ENCODE peak calls at places on chromosome 10, in six cellular contexts. J is HepG2, D is neural progenitor cell, P is colonic mucosa, E is IMR-90, Z is mammary epithelial cell. C is an unnamed sample.

GRCh38 chr10:5553400-5554170 is 28.8 kb downstream of the CALML3 start:
- DNase-seq in J (no peak), D (no peak), P (no peak), E (no peak), Z (no peak), C (no peak)

GRCh38 chr10:43137701-43137970 is 609 bp upstream of the CSGALNACT2 start:
- DNase-seq in J (peak), D (peak), P (peak), E (peak), Z (no peak), C (peak)

GRCh38 chr10:3400368-3400767 is 227.8 kb upstream of the PITRM1 start:
- DNase-seq in J (no peak), D (no peak), P (no peak), E (peak), Z (no peak), C (no peak)

GRCh38 chr10:63273575-63273974 is 140.4 kb downstream of the NRBF2 start:
- DNase-seq in J (no peak), D (no peak), P (no peak), E (peak), Z (no peak), C (no peak)

GRCh38 chr10:52172581-52172980 is 141.5 kb upstream of the DKK1 start:
- DNase-seq in J (no peak), D (peak), P (no peak), E (peak), Z (no peak), C (peak)

GRCh38 chr10:4243651-4244050 is 458.6 kb upstream of the KLF6 start:
- DNase-seq in J (no peak), D (no peak), P (no peak), E (peak), Z (peak), C (no peak)

GRCh38 chr10:35172574-35172973 is 45.9 kb downstream of the CREM start:
- DNase-seq in J (no peak), D (no peak), P (no peak), E (peak), Z (no peak), C (no peak)

GRCh38 chr10:8700689-8701088 is 646.2 kb downstream of the GATA3 start:
- DNase-seq in J (no peak), D (no peak), P (no peak), E (no peak), Z (no peak), C (no peak)

GRCh38 chr10:30974355-30974754 is 57.3 kb downstream of the ZNF438 start:
- DNase-seq in J (no peak), D (no peak), P (no peak), E (no peak), Z (no peak), C (no peak)

GRCh38 chr10:98263088-98263487 is 4.9 kb downstream of the LOXL4 start:
- DNase-seq in J (no peak), D (no peak), P (no peak), E (no peak), Z (no peak), C (no peak)

GRCh38 chr10:37434091-37434490 is 308.7 kb downstream of the ANKRD30A start:
- DNase-seq in J (no peak), D (no peak), P (no peak), E (no peak), Z (peak), C (no peak)

GRCh38 chr10:95613330-95613729 is 43.2 kb downstream of the ALDH18A1 start:
- DNase-seq in J (peak), D (no peak), P (no peak), E (no peak), Z (no peak), C (no peak)

GRCh38 chr10:119461380-119461779 is 81.1 kb downstream of the RGS10 start:
- DNase-seq in J (no peak), D (no peak), P (no peak), E (no peak), Z (peak), C (no peak)

GRCh38 chr10:119658274-119658673 is 7.1 kb downstream of the BAG3 start:
- DNase-seq in J (peak), D (peak), P (peak), E (peak), Z (peak), C (peak)

GRCh38 chr10:118838364-118838763 is 83.6 kb upstream of the CACUL1 start:
- DNase-seq in J (no peak), D (no peak), P (no peak), E (no peak), Z (no peak), C (no peak)

GRCh38 chr10:105742184-105742583 is 1101.1 kb downstream of the SORCS3 start:
- DNase-seq in J (no peak), D (no peak), P (peak), E (no peak), Z (no peak), C (no peak)

GRCh38 chr10:88184543-88185297 is 321.3 kb downstream of the PTEN start:
- DNase-seq in J (no peak), D (no peak), P (no peak), E (no peak), Z (no peak), C (no peak)

GRCh38 chr10:31586708-31587107 is 267.7 kb downstream of the ZEB1 start:
- DNase-seq in J (no peak), D (no peak), P (no peak), E (no peak), Z (no peak), C (no peak)

GRCh38 chr10:132889091-132889490 is 53.3 kb downstream of the CFAP46 start:
- DNase-seq in J (no peak), D (no peak), P (no peak), E (peak), Z (no peak), C (no peak)

GRCh38 chr10:17056781-17057191 is 72.8 kb downstream of the CUBN start:
- DNase-seq in J (no peak), D (no peak), P (no peak), E (peak), Z (peak), C (no peak)

GRCh38 chr10:62050941-62051433 is 149.5 kb downstream of the ARID5B start:
- DNase-seq in J (peak), D (no peak), P (no peak), E (peak), Z (peak), C (no peak)

GRCh38 chr10:133388265-133388972 is 5.5 kb upstream of the MTG1 start:
- DNase-seq in J (peak), D (no peak), P (no peak), E (no peak), Z (no peak), C (no peak)

GRCh38 chr10:66350622-66351399 is 575.0 kb upstream of the LRRTM3 start:
- DNase-seq in J (no peak), D (no peak), P (no peak), E (no peak), Z (no peak), C (no peak)

GRCh38 chr10:91150631-91151030 is 69.8 kb upstream of the PCGF5 start:
- DNase-seq in J (no peak), D (no peak), P (no peak), E (no peak), Z (no peak), C (no peak)

GRCh38 chr10:91149550-91149949 is 70.9 kb upstream of the PCGF5 start:
- DNase-seq in J (no peak), D (no peak), P (no peak), E (no peak), Z (no peak), C (no peak)

GRCh38 chr10:91144961-91145360 is 75.5 kb upstream of the PCGF5 start:
- DNase-seq in J (no peak), D (no peak), P (no peak), E (no peak), Z (peak), C (no peak)

GRCh38 chr10:91140995-91141549 is 79.4 kb upstream of the PCGF5 start:
- DNase-seq in J (no peak), D (no peak), P (no peak), E (no peak), Z (no peak), C (no peak)

DNA sequence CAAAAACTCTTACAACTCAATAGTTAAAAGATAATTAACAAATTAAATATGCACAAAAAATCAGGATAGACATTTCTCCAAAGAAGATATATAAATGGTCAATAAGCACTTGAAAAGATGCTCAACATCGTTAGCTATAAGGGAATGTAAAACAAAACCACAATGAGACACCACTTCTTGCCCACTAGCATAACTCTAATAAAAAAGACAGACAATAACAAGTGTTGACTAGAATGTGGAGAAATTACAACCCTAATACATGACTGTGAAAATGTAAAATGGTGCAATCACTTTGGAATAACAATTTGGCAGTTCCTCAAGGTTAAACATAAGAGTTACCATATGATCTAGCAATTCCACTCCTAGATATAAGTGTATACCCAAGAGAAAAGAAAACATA is 74.3 kb upstream of the PCGF5 start:
- DNase-seq in J (no peak), D (no peak), P (no peak), E (no peak), Z (no peak), C (no peak)
- H3K9ac ChIP-seq in J (no peak), D (no peak), P (no peak), E (no peak), Z (no peak), C (no peak)

GRCh38 chr10:100728928-100729876 is 16.2 kb upstream of the PAX2 start:
- DNase-seq in J (peak), D (peak), P (peak), E (peak), Z (no peak), C (peak)

GRCh38 chr10:100731603-100732596 is 13.5 kb upstream of the PAX2 start:
- DNase-seq in J (no peak), D (no peak), P (no peak), E (no peak), Z (no peak), C (peak)

GRCh38 chr10:100727808-100728207 is 17.6 kb upstream of the PAX2 start:
- DNase-seq in J (no peak), D (no peak), P (no peak), E (no peak), Z (no peak), C (no peak)

GRCh38 chr10:100730739-100731602 is 14.4 kb upstream of the PAX2 start:
- DNase-seq in J (peak), D (peak), P (peak), E (peak), Z (no peak), C (peak)

DNA sequence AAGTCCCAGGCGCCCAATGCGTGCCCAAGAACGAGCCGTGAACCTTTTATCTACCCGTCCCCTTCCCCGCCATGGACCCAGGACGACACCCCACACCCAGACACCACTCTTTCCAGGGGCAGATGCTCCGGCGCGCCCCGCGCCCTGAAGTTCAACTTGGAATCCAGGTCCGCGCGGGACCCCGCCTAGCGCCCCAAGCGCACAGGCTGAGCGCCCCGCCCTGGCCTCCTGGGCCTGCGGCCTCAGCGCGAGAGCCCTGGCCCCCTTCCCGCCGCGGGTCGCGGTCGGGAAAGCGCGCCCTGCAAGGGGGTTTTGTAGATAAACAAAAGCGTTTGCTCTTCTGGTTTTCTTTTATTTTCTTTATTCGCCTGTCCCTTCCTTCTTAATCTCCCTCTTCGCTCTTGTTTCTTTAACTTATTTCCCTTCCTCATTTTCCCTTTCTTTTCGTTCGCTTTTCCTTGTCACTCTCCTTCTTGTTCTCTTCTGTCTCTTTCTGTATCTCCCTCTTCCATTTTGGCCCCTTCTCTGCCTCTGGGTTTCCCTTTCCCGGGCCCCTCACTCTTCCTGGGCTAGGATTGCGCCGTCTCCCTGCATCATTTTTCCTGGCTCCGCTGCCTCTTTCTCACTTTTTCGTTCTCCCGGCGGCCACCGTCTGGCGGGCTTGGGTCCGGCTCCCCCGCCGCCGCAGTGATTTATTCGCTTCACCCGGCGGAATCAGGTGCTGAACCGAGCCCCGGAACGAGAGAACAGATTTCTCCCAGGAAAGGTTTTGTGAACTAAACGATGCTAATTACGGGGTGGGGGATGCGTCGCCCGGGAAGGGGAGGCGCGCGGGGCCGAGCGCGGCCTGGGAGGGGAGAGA is 15.3 kb upstream of the PAX2 start:
- DNase-seq in J (no peak), D (peak), P (no peak), E (no peak), Z (no peak), C (peak)
- H3K4me3 ChIP-seq in J (peak), D (peak), P (peak), E (no peak), Z (no peak), C (peak)

GRCh38 chr10:124259139-124259825 is 159.4 kb downstream of the OAT start:
- DNase-seq in J (peak), D (peak), P (no peak), E (no peak), Z (no peak), C (peak)
- TF ChIP-seq CTCF in J (peak), D (peak), P (no peak), E (no peak), Z (peak), C (peak)

GRCh38 chr10:103678104-103678526 is 177.3 kb downstream of the SH3PXD2A start:
- DNase-seq in J (no peak), D (peak), P (peak), E (peak), Z (no peak), C (no peak)
- H3K9ac ChIP-seq in J (no peak), D (no peak), P (peak), E (peak), Z (no peak), C (no peak)

GRCh38 chr10:54667136-54667535 is 133.9 kb downstream of the PCDH15 start:
- DNase-seq in J (peak), D (no peak), P (no peak), E (no peak), Z (no peak), C (no peak)
- H3K4me3 ChIP-seq in J (no peak), D (no peak), P (no peak), E (no peak), Z (no peak), C (no peak)

DNA sequence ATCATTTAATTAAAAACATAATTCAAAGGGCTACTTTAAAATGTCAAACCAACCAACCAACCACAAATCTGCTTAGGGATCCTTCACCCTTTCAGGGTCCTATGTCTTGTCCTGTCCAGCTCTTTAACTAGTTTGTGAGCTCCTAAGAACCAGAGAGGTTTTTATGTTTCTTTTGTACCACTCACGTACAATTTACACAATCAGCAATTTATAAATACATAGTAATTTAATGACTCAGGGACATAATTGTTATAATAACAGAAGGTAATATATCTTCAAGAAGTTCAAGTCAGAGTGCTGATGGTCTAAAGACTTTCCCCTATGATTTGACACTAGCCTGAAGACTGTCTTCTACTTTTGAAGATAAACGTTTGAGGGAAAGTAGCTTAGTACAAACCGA is 16.0 kb downstream of the DHX32 start:
- DNase-seq in J (no peak), D (no peak), P (no peak), E (no peak), Z (no peak), C (no peak)
- TF ChIP-seq CTCF in J (no peak), D (no peak), P (no peak), E (no peak), Z (no peak), C (no peak)

GRCh38 chr10:126227762-126228134 is 160.5 kb downstream of the ADAM12 start:
- DNase-seq in J (no peak), D (no peak), P (no peak), E (peak), Z (peak), C (no peak)
- H3K9ac ChIP-seq in J (no peak), D (no peak), P (no peak), E (peak), Z (no peak), C (no peak)

DNA sequence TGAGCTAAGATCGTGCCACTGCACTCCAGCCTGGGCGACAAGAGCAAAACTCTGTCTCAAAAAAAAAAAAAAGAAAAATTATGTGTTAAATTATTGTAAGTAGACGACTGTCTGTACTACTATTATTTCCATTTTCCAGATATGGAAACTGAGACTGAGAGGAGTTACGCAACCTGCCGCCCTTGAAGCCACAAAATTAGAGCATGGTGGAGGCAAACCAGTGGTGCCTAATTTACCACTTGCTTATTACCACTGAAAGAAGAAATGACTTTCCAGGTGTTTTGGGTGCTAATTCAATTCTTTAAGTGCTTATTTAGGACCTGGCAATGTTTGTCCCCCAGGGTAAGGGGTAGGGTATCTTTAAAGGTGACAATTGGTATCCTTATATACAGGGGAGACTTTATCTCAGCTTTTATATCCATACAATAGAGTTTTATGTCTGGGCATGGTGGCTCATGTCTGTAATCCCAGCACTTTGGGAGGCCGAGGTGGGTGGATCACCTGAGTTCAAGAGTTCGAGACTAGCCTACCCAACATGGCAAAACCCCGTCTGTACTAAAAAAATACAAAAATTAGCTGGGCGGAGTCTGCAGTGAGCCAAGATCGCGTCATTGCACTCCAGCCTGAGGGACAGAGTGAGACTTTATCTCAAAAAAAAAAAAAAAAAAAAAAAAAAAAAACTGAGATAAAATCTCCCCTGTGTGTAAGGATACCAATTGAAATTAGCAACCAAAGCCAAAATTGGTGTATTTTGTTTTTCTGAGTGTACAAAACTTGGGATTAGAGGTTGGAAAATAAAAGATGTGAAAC is 16.6 kb upstream of the CAMK1D start:
- DNase-seq in J (no peak), D (no peak), P (no peak), E (peak), Z (peak), C (no peak)
- H3K4me3 ChIP-seq in J (no peak), D (no peak), P (no peak), E (no peak), Z (no peak), C (no peak)

DNA sequence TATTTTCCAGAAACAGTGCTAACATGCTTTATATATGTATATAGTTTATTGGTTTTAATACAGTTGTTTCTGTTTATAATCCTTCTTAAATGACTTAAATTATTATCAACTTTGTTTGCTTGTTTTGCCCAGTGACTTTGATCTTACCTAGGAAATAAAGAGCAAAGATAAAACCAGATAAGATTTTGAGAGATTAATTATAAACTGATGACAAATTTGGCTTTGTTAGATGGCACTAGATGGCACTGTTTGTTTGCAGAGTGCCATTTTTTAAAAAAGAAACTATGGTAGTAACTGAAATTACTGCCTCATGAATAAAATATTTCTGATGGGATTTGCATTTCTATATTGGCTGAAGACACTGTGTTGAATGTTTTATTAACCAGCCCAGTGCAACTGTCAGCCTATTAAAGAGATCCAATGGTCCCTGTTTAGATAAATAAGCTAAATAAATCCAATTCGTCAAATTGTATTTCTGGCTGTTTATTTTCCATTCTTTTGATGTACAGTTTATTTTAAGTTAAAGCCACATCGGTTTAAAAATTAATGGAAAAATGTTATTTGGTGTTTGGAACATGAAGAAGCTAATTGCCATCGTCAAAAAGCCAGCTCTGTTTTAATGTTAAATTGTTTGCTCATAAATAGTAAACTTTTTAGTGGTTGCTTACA is 28.7 kb downstream of the VTI1A start:
- DNase-seq in J (no peak), D (no peak), P (no peak), E (peak), Z (no peak), C (no peak)
- TF ChIP-seq CTCF in J (peak), D (peak), P (peak), E (peak), Z (peak), C (peak)

DNA sequence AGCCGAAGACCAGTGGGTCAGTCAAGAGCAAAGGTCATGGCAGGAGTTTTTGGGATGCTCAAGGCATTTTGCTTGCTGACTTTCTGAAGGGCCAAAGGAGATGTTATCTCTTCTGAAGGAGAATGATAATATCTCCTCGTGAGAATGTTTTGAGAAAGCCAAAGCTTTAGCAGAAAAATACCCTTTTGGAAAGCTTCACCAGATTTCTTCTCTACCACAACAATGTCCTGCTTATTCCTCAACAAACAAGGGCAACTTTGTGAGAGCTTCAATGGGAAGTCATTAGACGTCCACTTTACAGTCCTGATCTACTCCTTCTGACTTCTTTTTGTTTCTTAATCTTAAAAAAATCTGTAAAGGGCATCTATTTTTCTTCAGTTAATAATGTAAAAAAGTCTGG is 132.8 kb upstream of the DNAJB12 start:
- DNase-seq in J (no peak), D (no peak), P (no peak), E (no peak), Z (no peak), C (no peak)
- H3K9ac ChIP-seq in J (no peak), D (no peak), P (no peak), E (no peak), Z (no peak), C (no peak)

C was measured in endodermal cell.